ENCODE peak calls at places on chromosomes 1 and 21, in seven cellular contexts. X is heart right ventricle; K is uterus; D is HFF-Myc; W is effector memory CD4-positive, alpha-beta T cell; V is lung; F is esophagus squamous epithelium. T is an unnamed sample.

GRCh38 chr1:86419277-86419903 is 4.6 kb upstream of the CLCA2 start:
- DNase-seq in X (no peak), K (no peak), D (no peak), W (no peak), V (peak), F (no peak), T (no peak)

GRCh38 chr1:38803647-38804046 is 55.9 kb downstream of the RRAGC start:
- DNase-seq in X (no peak), K (no peak), D (no peak), W (no peak), V (no peak), F (no peak), T (no peak)

GRCh38 chr21:43733529-43734071 is 14.7 kb downstream of the PDXK start:
- DNase-seq in X (no peak), K (no peak), D (no peak), W (peak), V (no peak), F (no peak), T (peak)

GRCh38 chr1:109084563-109085517 is 5.7 kb upstream of the TMEM167B start:
- DNase-seq in X (no peak), K (no peak), D (no peak), W (no peak), V (no peak), F (no peak), T (no peak)

GRCh38 chr1:92851729-92852128 is 19.9 kb downstream of the RPL5 start:
- DNase-seq in X (no peak), K (no peak), D (no peak), W (no peak), V (no peak), F (no peak), T (no peak)

GRCh38 chr21:44368711-44369446 is 15.5 kb downstream of the TRPM2 start:
- DNase-seq in X (no peak), K (no peak), D (no peak), W (no peak), V (no peak), F (no peak), T (no peak)

GRCh38 chr1:241888232-241888631 is 40.2 kb downstream of the EXO1 start:
- DNase-seq in X (no peak), K (no peak), D (no peak), W (no peak), V (no peak), F (no peak), T (no peak)

GRCh38 chr1:47940779-47941178 is 56.4 kb downstream of the TRABD2B start:
- DNase-seq in X (no peak), K (no peak), D (no peak), W (no peak), V (no peak), F (no peak), T (no peak)

GRCh38 chr1:218371927-218372672 is 27.0 kb downstream of the TGFB2 start:
- DNase-seq in X (no peak), K (no peak), D (peak), W (no peak), V (no peak), F (no peak), T (peak)

GRCh38 chr1:153387001-153387400 is 3.9 kb downstream of the S100A8 start:
- DNase-seq in X (no peak), K (no peak), D (no peak), W (no peak), V (no peak), F (no peak), T (no peak)

GRCh38 chr1:75745276-75745675 is 20.8 kb downstream of the ACADM start:
- DNase-seq in X (no peak), K (no peak), D (no peak), W (no peak), V (no peak), F (no peak), T (no peak)

GRCh38 chr1:172638885-172639831 is 19.7 kb upstream of the FASLG start:
- DNase-seq in X (no peak), K (no peak), D (no peak), W (peak), V (no peak), F (no peak), T (peak)

GRCh38 chr21:28207776-28208175 is 784.9 kb downstream of the LTN1 start:
- DNase-seq in X (no peak), K (no peak), D (peak), W (no peak), V (no peak), F (no peak), T (peak)

GRCh38 chr1:30596470-30596869 is 126.9 kb downstream of the MATN1 start:
- DNase-seq in X (no peak), K (no peak), D (no peak), W (no peak), V (no peak), F (no peak), T (no peak)

GRCh38 chr1:193709607-193710006 is 523.2 kb upstream of the B3GALT2 start:
- DNase-seq in X (no peak), K (no peak), D (no peak), W (no peak), V (no peak), F (no peak), T (no peak)

GRCh38 chr21:36976882-36977651 is 10.6 kb upstream of the HLCS start:
- DNase-seq in X (no peak), K (peak), D (peak), W (no peak), V (peak), F (no peak), T (peak)

GRCh38 chr1:85372683-85373446 is 92.1 kb downstream of the DDAH1 start:
- DNase-seq in X (no peak), K (no peak), D (no peak), W (no peak), V (no peak), F (no peak), T (no peak)

GRCh38 chr1:65068202-65069011 is 79.6 kb upstream of the AK4 start:
- DNase-seq in X (no peak), K (no peak), D (no peak), W (no peak), V (no peak), F (no peak), T (no peak)

GRCh38 chr1:218702808-218703207 is 357.7 kb downstream of the TGFB2 start:
- DNase-seq in X (no peak), K (no peak), D (no peak), W (no peak), V (no peak), F (no peak), T (no peak)

GRCh38 chr1:172408958-172409357 is 11.5 kb upstream of the C1orf105 start:
- DNase-seq in X (no peak), K (no peak), D (no peak), W (no peak), V (no peak), F (no peak), T (peak)

GRCh38 chr1:159429074-159429861 is 2.7 kb upstream of the OR10J4 start:
- DNase-seq in X (no peak), K (no peak), D (no peak), W (no peak), V (no peak), F (no peak), T (peak)

GRCh38 chr1:224292419-224292818 is 37.6 kb downstream of the NVL start:
- DNase-seq in X (no peak), K (no peak), D (no peak), W (no peak), V (no peak), F (no peak), T (no peak)

GRCh38 chr1:245336149-245336983 is 181.6 kb downstream of the KIF26B start:
- DNase-seq in X (no peak), K (no peak), D (no peak), W (no peak), V (no peak), F (no peak), T (no peak)

GRCh38 chr1:156232222-156232621 is 9.8 kb upstream of the BGLAP start:
- DNase-seq in X (no peak), K (no peak), D (no peak), W (no peak), V (no peak), F (no peak), T (no peak)

GRCh38 chr1:237583270-237583669 is 307.5 kb downstream of the ZP4 start:
- DNase-seq in X (no peak), K (no peak), D (no peak), W (no peak), V (no peak), F (no peak), T (no peak)

GRCh38 chr1:237580726-237581125 is 310.0 kb downstream of the ZP4 start:
- DNase-seq in X (no peak), K (no peak), D (no peak), W (no peak), V (no peak), F (no peak), T (no peak)

GRCh38 chr1:237574536-237574935 is 316.2 kb downstream of the ZP4 start:
- DNase-seq in X (no peak), K (no peak), D (no peak), W (no peak), V (no peak), F (no peak), T (no peak)

DNA sequence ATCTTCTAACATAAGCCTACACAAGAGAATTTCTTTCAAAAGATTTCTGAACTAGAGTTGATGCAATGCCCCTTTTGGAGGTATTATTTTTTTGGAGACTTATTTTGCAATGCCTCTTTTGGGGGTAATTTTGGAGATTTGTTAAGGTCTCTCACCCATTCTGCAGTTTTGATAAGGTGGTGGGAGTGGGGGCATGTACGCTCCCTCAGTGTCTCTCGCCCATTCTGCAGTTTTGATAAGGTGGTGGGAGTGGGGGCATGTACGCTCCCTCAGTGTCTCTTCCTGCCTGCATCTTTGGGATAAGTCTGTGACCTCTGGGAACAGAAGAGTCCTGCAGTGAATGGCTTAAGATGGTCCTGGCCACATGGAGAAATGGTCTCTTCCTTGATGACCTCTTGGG is 312.2 kb downstream of the ZP4 start:
- DNase-seq in X (no peak), K (no peak), D (no peak), W (no peak), V (no peak), F (no peak), T (no peak)
- H3K4me3 ChIP-seq in X (no peak), K (no peak), D (no peak), W (no peak), V (no peak), F (no peak), T (no peak)

GRCh38 chr1:94609619-94610018 is 68.1 kb upstream of the F3 start:
- DNase-seq in X (no peak), K (no peak), D (no peak), W (no peak), V (no peak), F (no peak), T (no peak)
- H3K4me3 ChIP-seq in X (no peak), K (no peak), D (no peak), W (no peak), V (no peak), F (no peak), T (no peak)

GRCh38 chr1:9653195-9653782 is 1.8 kb downstream of the PIK3CD start:
- DNase-seq in X (no peak), K (no peak), D (no peak), W (peak), V (no peak), F (no peak), T (no peak)
- H3K4me3 ChIP-seq in X (no peak), K (no peak), D (no peak), W (peak), V (no peak), F (peak), T (no peak)

GRCh38 chr1:203673550-203674411 is 47.1 kb downstream of the ATP2B4 start:
- DNase-seq in X (peak), K (peak), D (peak), W (peak), V (peak), F (no peak), T (peak)
- H3K4me3 ChIP-seq in X (no peak), K (no peak), D (no peak), W (no peak), V (no peak), F (peak), T (no peak)

DNA sequence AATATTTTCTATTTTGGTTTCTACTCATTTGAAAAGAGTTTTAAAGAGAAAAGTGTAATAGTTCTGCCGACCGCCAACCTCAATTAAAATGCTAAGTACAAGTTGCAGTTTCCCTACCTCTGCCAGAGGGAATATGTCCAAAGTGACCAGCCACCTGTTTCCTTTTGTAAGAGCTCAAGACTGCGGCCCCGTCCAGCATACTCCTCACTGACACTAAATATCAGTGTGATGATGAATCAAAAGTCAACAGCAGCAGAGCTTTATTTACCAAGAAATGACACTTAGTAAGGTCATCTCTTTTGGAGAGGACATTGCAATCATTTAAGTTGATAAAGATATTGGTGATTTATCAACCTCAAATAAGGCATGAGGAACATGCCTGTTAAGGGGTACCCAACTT is 57.4 kb upstream of the NRIP1 start:
- DNase-seq in X (no peak), K (no peak), D (no peak), W (no peak), V (no peak), F (no peak), T (no peak)
- H3K4me3 ChIP-seq in X (no peak), K (no peak), D (no peak), W (no peak), V (no peak), F (no peak), T (no peak)

GRCh38 chr1:155172732-155173477 is at the start of gene KRTCAP2:
- DNase-seq in X (peak), K (peak), D (peak), W (peak), V (peak), F (peak), T (peak)

GRCh38 chr1:155175281-155175926 is 1.8 kb downstream of the TRIM46 start:
- DNase-seq in X (no peak), K (no peak), D (no peak), W (no peak), V (no peak), F (no peak), T (no peak)

GRCh38 chr1:155175927-155176371 is 2.3 kb downstream of the TRIM46 start:
- DNase-seq in X (no peak), K (peak), D (no peak), W (no peak), V (no peak), F (no peak), T (no peak)

GRCh38 chr1:155173478-155174333 is at the start of gene TRIM46:
- DNase-seq in X (no peak), K (no peak), D (no peak), W (peak), V (no peak), F (no peak), T (no peak)

DNA sequence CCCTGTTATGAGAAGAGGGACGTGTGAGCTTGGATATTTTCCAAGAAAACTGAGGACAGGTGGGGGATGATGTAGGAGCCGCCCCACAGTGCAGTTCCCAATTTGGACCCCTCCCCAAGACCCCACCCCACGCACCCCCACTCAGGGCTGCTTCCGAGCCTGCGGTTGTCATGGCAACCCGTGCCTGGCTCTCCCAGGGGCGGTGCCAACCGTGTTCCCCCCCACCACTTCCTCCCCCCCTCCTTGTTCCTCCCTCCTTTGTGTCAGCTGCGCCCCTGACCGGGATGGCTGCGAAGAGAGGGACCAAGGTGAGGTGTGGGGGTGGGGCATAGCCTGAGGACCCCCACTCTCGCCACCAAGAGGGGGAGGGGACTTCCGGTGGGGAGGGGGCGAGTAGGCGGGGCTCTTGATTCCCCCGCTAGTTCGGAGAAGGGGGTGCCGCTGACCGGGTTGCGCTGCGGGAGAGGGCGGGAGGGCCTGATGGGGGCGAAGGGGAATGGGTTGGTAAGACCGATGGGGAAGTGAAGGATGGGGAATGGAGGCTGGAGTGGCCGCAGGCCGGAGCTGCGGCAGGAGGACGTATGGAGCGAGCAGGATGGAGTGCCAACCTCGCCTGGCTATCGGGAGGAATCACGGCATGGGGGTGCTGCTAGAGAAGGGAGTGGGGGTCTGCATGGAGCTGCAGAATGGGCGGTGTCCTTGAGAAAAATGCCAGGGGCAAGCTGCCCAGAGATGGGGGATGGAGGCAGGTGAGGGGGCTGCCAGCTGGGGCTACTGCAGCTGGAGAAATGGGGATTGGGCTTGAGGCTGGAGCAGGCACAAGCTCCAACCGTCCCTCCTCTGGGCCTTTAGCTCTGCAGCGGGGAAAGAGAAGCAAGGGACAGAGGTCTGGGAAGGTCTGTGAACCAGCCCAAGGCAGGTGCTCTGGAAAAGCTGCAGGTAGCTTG is 958 bp downstream of the TRIM46 start:
- DNase-seq in X (no peak), K (no peak), D (no peak), W (peak), V (no peak), F (no peak), T (no peak)
- H3K4me3 ChIP-seq in X (no peak), K (peak), D (peak), W (peak), V (no peak), F (peak), T (peak)

T was measured in BJ.